ENCODE peak calls at places on chromosomes 5 and 9, in nine cellular contexts. One of them, this sample, is unnamed.

GRCh38 chr9:97501177-97501971 is at the start of gene TMOD1:
- DNase-seq in CD8-positive, alpha-beta T cell: peak; percentile 29
- DNase-seq in aorta: peak; percentile 73
- DNase-seq in brain microvascular endothelial cell: no peak
- DNase-seq in uterus: peak; percentile 69
- DNase-seq in Panc1: no peak
- DNase-seq in IMR-90: peak; percentile 34
- DNase-seq in fibroblast of lung: peak; percentile 20
- DNase-seq in mesenchymal stem cell: peak; percentile 48
- DNase-seq in this sample: peak; percentile 50

GRCh38 chr5:10762776-10763500 is 1.9 kb upstream of the DAP start:
- DNase-seq in mesenchymal stem cell: no peak
- DNase-seq in aorta: no peak
- DNase-seq in brain microvascular endothelial cell: no peak
- DNase-seq in uterus: no peak
- DNase-seq in Panc1: no peak
- DNase-seq in IMR-90: peak; percentile 62
- DNase-seq in fibroblast of lung: peak; percentile 38
- DNase-seq in CD8-positive, alpha-beta T cell: no peak
- DNase-seq in this sample: no peak

GRCh38 chr5:150113047-150113744 is 26.8 kb upstream of the CSF1R start:
- DNase-seq in uterus: no peak
- DNase-seq in mesenchymal stem cell: no peak
- DNase-seq in fibroblast of lung: no peak
- DNase-seq in CD8-positive, alpha-beta T cell: no peak
- DNase-seq in Panc1: no peak
- DNase-seq in aorta: peak; percentile 66
- DNase-seq in IMR-90: no peak
- DNase-seq in brain microvascular endothelial cell: no peak
- DNase-seq in this sample: no peak

GRCh38 chr9:76180541-76180940 is 213.7 kb downstream of the RFK start:
- DNase-seq in uterus: no peak
- DNase-seq in IMR-90: peak; percentile 69
- DNase-seq in CD8-positive, alpha-beta T cell: no peak
- DNase-seq in fibroblast of lung: no peak
- DNase-seq in brain microvascular endothelial cell: peak; percentile 71
- DNase-seq in mesenchymal stem cell: peak; percentile 81
- DNase-seq in aorta: no peak
- DNase-seq in Panc1: no peak
- DNase-seq in this sample: no peak

GRCh38 chr9:126009047-126009446 is 261.9 kb downstream of the PBX3 start:
- DNase-seq in aorta: no peak
- DNase-seq in fibroblast of lung: no peak
- DNase-seq in IMR-90: no peak
- DNase-seq in Panc1: no peak
- DNase-seq in mesenchymal stem cell: no peak
- DNase-seq in CD8-positive, alpha-beta T cell: no peak
- DNase-seq in brain microvascular endothelial cell: no peak
- DNase-seq in uterus: no peak
- DNase-seq in this sample: no peak

GRCh38 chr5:178376906-178377582 is 144.4 kb upstream of the PHYKPL start:
- DNase-seq in Panc1: no peak
- DNase-seq in aorta: no peak
- DNase-seq in fibroblast of lung: no peak
- DNase-seq in CD8-positive, alpha-beta T cell: no peak
- DNase-seq in uterus: no peak
- DNase-seq in brain microvascular endothelial cell: no peak
- DNase-seq in IMR-90: peak; percentile 18
- DNase-seq in mesenchymal stem cell: peak; percentile 7
- DNase-seq in this sample: no peak

GRCh38 chr9:36415822-36416515 is 15.9 kb upstream of the RNF38 start:
- DNase-seq in brain microvascular endothelial cell: no peak
- DNase-seq in IMR-90: no peak
- DNase-seq in mesenchymal stem cell: no peak
- DNase-seq in Panc1: no peak
- DNase-seq in uterus: no peak
- DNase-seq in CD8-positive, alpha-beta T cell: no peak
- DNase-seq in aorta: no peak
- DNase-seq in fibroblast of lung: no peak
- DNase-seq in this sample: no peak

GRCh38 chr5:138922494-138922893 is 47.4 kb upstream of the LRRTM2 start:
- DNase-seq in IMR-90: no peak
- DNase-seq in CD8-positive, alpha-beta T cell: no peak
- DNase-seq in mesenchymal stem cell: no peak
- DNase-seq in brain microvascular endothelial cell: no peak
- DNase-seq in fibroblast of lung: no peak
- DNase-seq in aorta: no peak
- DNase-seq in Panc1: no peak
- DNase-seq in uterus: no peak
- DNase-seq in this sample: no peak

GRCh38 chr5:110268283-110268682 is 458.2 kb downstream of the TMEM232 start:
- DNase-seq in IMR-90: no peak
- DNase-seq in brain microvascular endothelial cell: no peak
- DNase-seq in mesenchymal stem cell: no peak
- DNase-seq in Panc1: no peak
- DNase-seq in uterus: no peak
- DNase-seq in aorta: no peak
- DNase-seq in CD8-positive, alpha-beta T cell: no peak
- DNase-seq in fibroblast of lung: no peak
- DNase-seq in this sample: no peak

DNA sequence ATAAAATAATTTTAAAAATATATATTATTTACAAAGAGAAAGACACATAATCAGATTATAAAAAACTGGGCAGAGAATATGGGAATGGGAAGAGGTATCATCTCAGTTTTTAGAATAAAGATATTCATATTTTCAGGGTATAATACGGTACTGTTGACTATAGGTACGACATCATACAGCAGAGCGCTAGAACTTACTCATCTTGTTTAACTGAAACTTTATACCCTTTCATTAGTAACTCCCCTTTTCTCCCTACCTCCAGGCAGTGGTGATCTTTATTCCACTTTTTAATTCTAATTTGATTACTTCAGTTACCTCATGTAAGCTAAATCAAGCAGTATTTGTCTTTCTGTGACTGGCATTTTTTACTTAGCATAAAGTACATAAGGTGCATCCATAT is 742.1 kb downstream of the MTRR start:
- DNase-seq in Panc1: no peak
- DNase-seq in CD8-positive, alpha-beta T cell: no peak
- DNase-seq in IMR-90: no peak
- DNase-seq in fibroblast of lung: no peak
- DNase-seq in uterus: no peak
- DNase-seq in mesenchymal stem cell: no peak
- DNase-seq in brain microvascular endothelial cell: no peak
- DNase-seq in aorta: no peak
- DNase-seq in this sample: no peak
- H3K27me3 ChIP-seq in Panc1: no peaks in the 10 kb centered on the region
- H3K27me3 ChIP-seq in CD8-positive, alpha-beta T cell: no peaks in the 10 kb centered on the region
- H3K27me3 ChIP-seq in IMR-90: no peaks in the 10 kb centered on the region
- H3K27me3 ChIP-seq in fibroblast of lung: no peaks in the 10 kb centered on the region
- H3K27me3 ChIP-seq in uterus: no peaks in the 10 kb centered on the region
- H3K27me3 ChIP-seq in mesenchymal stem cell: no peaks in the 10 kb centered on the region
- H3K27me3 ChIP-seq in brain microvascular endothelial cell: no peaks in the 10 kb centered on the region
- H3K27me3 ChIP-seq in aorta: no peaks in the 10 kb centered on the region
- H3K27me3 ChIP-seq in this sample: no peaks in the 10 kb centered on the region

GRCh38 chr5:174559566-174560090 is 164.8 kb upstream of the MSX2 start:
- DNase-seq in CD8-positive, alpha-beta T cell: no peak
- DNase-seq in brain microvascular endothelial cell: no peak
- DNase-seq in IMR-90: no peak
- DNase-seq in Panc1: no peak
- DNase-seq in aorta: no peak
- DNase-seq in fibroblast of lung: no peak
- DNase-seq in uterus: no peak
- DNase-seq in mesenchymal stem cell: no peak
- DNase-seq in this sample: no peak
- H3K27me3 ChIP-seq in CD8-positive, alpha-beta T cell: no peaks in the 10 kb centered on the region
- H3K27me3 ChIP-seq in brain microvascular endothelial cell: no peaks in the 10 kb centered on the region
- H3K27me3 ChIP-seq in IMR-90: no peaks in the 10 kb centered on the region
- H3K27me3 ChIP-seq in Panc1: peaks cover 2% of the 10 kb centered on the region
- H3K27me3 ChIP-seq in aorta: peaks cover 2% of the 10 kb centered on the region
- H3K27me3 ChIP-seq in fibroblast of lung: peaks cover 2% of the 10 kb centered on the region
- H3K27me3 ChIP-seq in uterus: no peaks in the 10 kb centered on the region
- H3K27me3 ChIP-seq in mesenchymal stem cell: no peaks in the 10 kb centered on the region
- H3K27me3 ChIP-seq in this sample: no peaks in the 10 kb centered on the region

GRCh38 chr9:15192856-15193255 is 114.2 kb downstream of the TTC39B start:
- DNase-seq in mesenchymal stem cell: no peak
- DNase-seq in fibroblast of lung: no peak
- DNase-seq in IMR-90: no peak
- DNase-seq in uterus: no peak
- DNase-seq in aorta: no peak
- DNase-seq in Panc1: no peak
- DNase-seq in brain microvascular endothelial cell: no peak
- DNase-seq in CD8-positive, alpha-beta T cell: no peak
- DNase-seq in this sample: no peak
- H3K27me3 ChIP-seq in mesenchymal stem cell: no peaks in the 10 kb centered on the region
- H3K27me3 ChIP-seq in fibroblast of lung: no peaks in the 10 kb centered on the region
- H3K27me3 ChIP-seq in IMR-90: no peaks in the 10 kb centered on the region
- H3K27me3 ChIP-seq in uterus: no peaks in the 10 kb centered on the region
- H3K27me3 ChIP-seq in aorta: no peaks in the 10 kb centered on the region
- H3K27me3 ChIP-seq in Panc1: no peaks in the 10 kb centered on the region
- H3K27me3 ChIP-seq in brain microvascular endothelial cell: no peaks in the 10 kb centered on the region
- H3K27me3 ChIP-seq in CD8-positive, alpha-beta T cell: no peaks in the 10 kb centered on the region
- H3K27me3 ChIP-seq in this sample: no peaks in the 10 kb centered on the region

DNA sequence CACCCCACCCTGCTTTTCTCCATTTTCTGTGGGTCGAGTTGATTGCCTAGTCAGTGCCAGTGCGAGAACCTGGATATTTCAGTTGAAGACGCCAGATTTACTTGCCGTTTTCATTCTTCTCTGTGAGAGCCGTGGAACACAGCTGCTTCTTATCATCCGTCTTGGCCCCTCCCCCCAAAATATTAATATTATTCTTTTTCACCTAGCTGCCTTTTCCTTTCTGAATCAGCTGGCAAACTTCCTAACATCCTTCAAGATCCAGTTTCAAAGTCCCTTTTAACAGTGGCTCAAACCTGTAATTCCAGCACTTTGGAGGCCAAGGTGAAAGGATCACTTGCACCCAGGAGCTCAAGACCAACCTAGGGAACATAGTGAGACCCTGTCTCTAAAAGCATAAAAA is 117.1 kb upstream of the RASA1 start:
- DNase-seq in aorta: no peak
- DNase-seq in fibroblast of lung: no peak
- DNase-seq in CD8-positive, alpha-beta T cell: no peak
- DNase-seq in brain microvascular endothelial cell: no peak
- DNase-seq in mesenchymal stem cell: no peak
- DNase-seq in IMR-90: no peak
- DNase-seq in uterus: no peak
- DNase-seq in Panc1: no peak
- DNase-seq in this sample: no peak
- H3K27me3 ChIP-seq in aorta: peaks cover 2% of the 10 kb centered on the region
- H3K27me3 ChIP-seq in fibroblast of lung: no peaks in the 10 kb centered on the region
- H3K27me3 ChIP-seq in CD8-positive, alpha-beta T cell: no peaks in the 10 kb centered on the region
- H3K27me3 ChIP-seq in brain microvascular endothelial cell: no peaks in the 10 kb centered on the region
- H3K27me3 ChIP-seq in mesenchymal stem cell: no peaks in the 10 kb centered on the region
- H3K27me3 ChIP-seq in IMR-90: no peaks in the 10 kb centered on the region
- H3K27me3 ChIP-seq in uterus: no peaks in the 10 kb centered on the region
- H3K27me3 ChIP-seq in Panc1: no peaks in the 10 kb centered on the region
- H3K27me3 ChIP-seq in this sample: no peaks in the 10 kb centered on the region

GRCh38 chr5:68754536-68754935 is 339.3 kb upstream of the SLC30A5 start:
- DNase-seq in aorta: no peak
- DNase-seq in uterus: no peak
- DNase-seq in fibroblast of lung: no peak
- DNase-seq in brain microvascular endothelial cell: no peak
- DNase-seq in CD8-positive, alpha-beta T cell: no peak
- DNase-seq in Panc1: no peak
- DNase-seq in mesenchymal stem cell: no peak
- DNase-seq in IMR-90: no peak
- DNase-seq in this sample: no peak
- H3K27me3 ChIP-seq in aorta: no peaks in the 10 kb centered on the region
- H3K27me3 ChIP-seq in uterus: no peaks in the 10 kb centered on the region
- H3K27me3 ChIP-seq in fibroblast of lung: no peaks in the 10 kb centered on the region
- H3K27me3 ChIP-seq in brain microvascular endothelial cell: no peaks in the 10 kb centered on the region
- H3K27me3 ChIP-seq in CD8-positive, alpha-beta T cell: no peaks in the 10 kb centered on the region
- H3K27me3 ChIP-seq in Panc1: no peaks in the 10 kb centered on the region
- H3K27me3 ChIP-seq in mesenchymal stem cell: peaks cover 8% of the 10 kb centered on the region
- H3K27me3 ChIP-seq in IMR-90: no peaks in the 10 kb centered on the region
- H3K27me3 ChIP-seq in this sample: no peaks in the 10 kb centered on the region

GRCh38 chr5:85614482-85614881 is 1003.3 kb upstream of the COX7C start:
- DNase-seq in aorta: no peak
- DNase-seq in Panc1: no peak
- DNase-seq in IMR-90: no peak
- DNase-seq in mesenchymal stem cell: no peak
- DNase-seq in fibroblast of lung: no peak
- DNase-seq in brain microvascular endothelial cell: no peak
- DNase-seq in CD8-positive, alpha-beta T cell: no peak
- DNase-seq in uterus: no peak
- DNase-seq in this sample: no peak
- H3K27me3 ChIP-seq in aorta: no peaks in the 10 kb centered on the region
- H3K27me3 ChIP-seq in Panc1: no peaks in the 10 kb centered on the region
- H3K27me3 ChIP-seq in IMR-90: no peaks in the 10 kb centered on the region
- H3K27me3 ChIP-seq in mesenchymal stem cell: no peaks in the 10 kb centered on the region
- H3K27me3 ChIP-seq in fibroblast of lung: no peaks in the 10 kb centered on the region
- H3K27me3 ChIP-seq in brain microvascular endothelial cell: no peaks in the 10 kb centered on the region
- H3K27me3 ChIP-seq in CD8-positive, alpha-beta T cell: no peaks in the 10 kb centered on the region
- H3K27me3 ChIP-seq in uterus: no peaks in the 10 kb centered on the region
- H3K27me3 ChIP-seq in this sample: no peaks in the 10 kb centered on the region

GRCh38 chr5:73370076-73370475 is 78.5 kb downstream of the FOXD1 start:
- DNase-seq in brain microvascular endothelial cell: peak; percentile 47
- DNase-seq in Panc1: no peak
- DNase-seq in IMR-90: no peak
- DNase-seq in fibroblast of lung: no peak
- DNase-seq in uterus: no peak
- DNase-seq in aorta: no peak
- DNase-seq in mesenchymal stem cell: no peak
- DNase-seq in CD8-positive, alpha-beta T cell: no peak
- DNase-seq in this sample: no peak
- H3K27me3 ChIP-seq in brain microvascular endothelial cell: no peaks in the 10 kb centered on the region
- H3K27me3 ChIP-seq in Panc1: no peaks in the 10 kb centered on the region
- H3K27me3 ChIP-seq in IMR-90: no peaks in the 10 kb centered on the region
- H3K27me3 ChIP-seq in fibroblast of lung: no peaks in the 10 kb centered on the region
- H3K27me3 ChIP-seq in uterus: no peaks in the 10 kb centered on the region
- H3K27me3 ChIP-seq in aorta: peaks cover 4% of the 10 kb centered on the region
- H3K27me3 ChIP-seq in mesenchymal stem cell: no peaks in the 10 kb centered on the region
- H3K27me3 ChIP-seq in CD8-positive, alpha-beta T cell: peaks cover 3% of the 10 kb centered on the region
- H3K27me3 ChIP-seq in this sample: no peaks in the 10 kb centered on the region

GRCh38 chr9:124066783-124067563 is 55.4 kb downstream of the LHX2 start:
- DNase-seq in Panc1: no peak
- DNase-seq in mesenchymal stem cell: no peak
- DNase-seq in aorta: no peak
- DNase-seq in brain microvascular endothelial cell: no peak
- DNase-seq in fibroblast of lung: no peak
- DNase-seq in CD8-positive, alpha-beta T cell: no peak
- DNase-seq in uterus: no peak
- DNase-seq in IMR-90: no peak
- DNase-seq in this sample: no peak
- H3K27me3 ChIP-seq in Panc1: no peaks in the 10 kb centered on the region
- H3K27me3 ChIP-seq in mesenchymal stem cell: peaks cover 6% of the 10 kb centered on the region
- H3K27me3 ChIP-seq in aorta: no peaks in the 10 kb centered on the region
- H3K27me3 ChIP-seq in brain microvascular endothelial cell: peaks cover 21% of the 10 kb centered on the region
- H3K27me3 ChIP-seq in fibroblast of lung: no peaks in the 10 kb centered on the region
- H3K27me3 ChIP-seq in CD8-positive, alpha-beta T cell: no peaks in the 10 kb centered on the region
- H3K27me3 ChIP-seq in uterus: no peaks in the 10 kb centered on the region
- H3K27me3 ChIP-seq in IMR-90: peaks cover 33% of the 10 kb centered on the region
- H3K27me3 ChIP-seq in this sample: no peaks in the 10 kb centered on the region